ENCODE peak calls at places on chromosomes 16 and 17, in six cellular contexts. Y, D, U, H, K and C are unnamed samples.

GRCh38 chr16:62665269-62665668 is 629.0 kb upstream of the CDH8 start:
- DNase-seq in Y (no peak), D (no peak), U (no peak), H (no peak), K (no peak), C (no peak)

GRCh38 chr17:82329683-82330321 is 3.8 kb downstream of the SECTM1 start:
- DNase-seq in Y (no peak), D (no peak), U (no peak), H (no peak), K (no peak), C (no peak)

GRCh38 chr17:32783602-32784001 is 93.3 kb downstream of the MYO1D start:
- DNase-seq in Y (no peak), D (peak), U (peak), H (peak), K (peak), C (peak)

GRCh38 chr17:62963296-62963695 is 2.7 kb upstream of the TANC2 start:
- DNase-seq in Y (no peak), D (no peak), U (peak), H (peak), K (peak), C (peak)

GRCh38 chr16:11361043-11361442 is 15.8 kb downstream of the RMI2 start:
- DNase-seq in Y (no peak), D (no peak), U (no peak), H (no peak), K (no peak), C (no peak)

GRCh38 chr17:57588086-57588485 is 157.0 kb downstream of the CCDC182 start:
- DNase-seq in Y (no peak), D (no peak), U (no peak), H (no peak), K (no peak), C (no peak)

GRCh38 chr16:49504626-49505025 is 131.0 kb downstream of the C16orf78 start:
- DNase-seq in Y (no peak), D (no peak), U (no peak), H (no peak), K (no peak), C (no peak)

GRCh38 chr16:30009990-30010816 is 624 bp downstream of the DOC2A start:
- DNase-seq in Y (no peak), D (no peak), U (no peak), H (no peak), K (no peak), C (no peak)

GRCh38 chr17:70597774-70598173 is 428.4 kb downstream of the KCNJ2 start:
- DNase-seq in Y (no peak), D (no peak), U (no peak), H (peak), K (no peak), C (no peak)

GRCh38 chr16:69496376-69496775 is 69.4 kb upstream of the NFAT5 start:
- DNase-seq in Y (no peak), D (no peak), U (no peak), H (no peak), K (no peak), C (no peak)

GRCh38 chr17:66717680-66718079 is 117.2 kb upstream of the CACNG5 start:
- DNase-seq in Y (no peak), D (peak), U (no peak), H (peak), K (peak), C (no peak)

GRCh38 chr16:24610421-24610765 is 71.0 kb downstream of the RBBP6 start:
- DNase-seq in Y (no peak), D (peak), U (peak), H (no peak), K (peak), C (peak)

GRCh38 chr16:50151744-50152143 is 1.4 kb upstream of the TENT4B start:
- DNase-seq in Y (no peak), D (no peak), U (no peak), H (no peak), K (no peak), C (no peak)

GRCh38 chr16:74035816-74036215 is 260.8 kb upstream of the PSMD7 start:
- DNase-seq in Y (no peak), D (peak), U (no peak), H (peak), K (peak), C (peak)

GRCh38 chr17:42340691-42341127 is 47.5 kb downstream of the STAT3 start:
- DNase-seq in Y (no peak), D (no peak), U (no peak), H (no peak), K (no peak), C (no peak)

GRCh38 chr16:14585287-14585686 is 44.8 kb downstream of the PARN start:
- DNase-seq in Y (no peak), D (no peak), U (no peak), H (no peak), K (no peak), C (no peak)

GRCh38 chr17:73349138-73349537 is 37.3 kb upstream of the CDC42EP4 start:
- DNase-seq in Y (no peak), D (peak), U (no peak), H (no peak), K (no peak), C (peak)

GRCh38 chr16:72858611-72859493 is 189.1 kb downstream of the ZFHX3 start:
- DNase-seq in Y (no peak), D (no peak), U (peak), H (no peak), K (no peak), C (peak)

GRCh38 chr17:81383504-81384421 is 11.5 kb upstream of the BAHCC1 start:
- DNase-seq in Y (no peak), D (no peak), U (no peak), H (no peak), K (no peak), C (no peak)

GRCh38 chr16:77332792-77333191 is 102.0 kb downstream of the ADAMTS18 start:
- DNase-seq in Y (no peak), D (no peak), U (no peak), H (no peak), K (no peak), C (peak)

GRCh38 chr16:703406-703805 is 2.2 kb downstream of the FBXL16 start:
- DNase-seq in Y (no peak), D (no peak), U (no peak), H (no peak), K (no peak), C (no peak)

GRCh38 chr17:54982399-54982798 is 13.8 kb downstream of the STXBP4 start:
- DNase-seq in Y (no peak), D (no peak), U (peak), H (no peak), K (no peak), C (peak)

GRCh38 chr17:61240851-61241468 is 158.7 kb upstream of the TBX2 start:
- DNase-seq in Y (no peak), D (no peak), U (no peak), H (no peak), K (no peak), C (no peak)

GRCh38 chr17:65850486-65850885 is 289.0 kb upstream of the AXIN2 start:
- DNase-seq in Y (no peak), D (no peak), U (peak), H (no peak), K (peak), C (peak)

GRCh38 chr17:2347805-2348685 is 10.7 kb downstream of the SGSM2 start:
- DNase-seq in Y (no peak), D (peak), U (peak), H (peak), K (peak), C (peak)

GRCh38 chr17:82019905-82020873 is 2.5 kb downstream of the CENPX start:
- DNase-seq in Y (peak), D (peak), U (no peak), H (no peak), K (peak), C (peak)

GRCh38 chr17:63446981-63447687 is 1.0 kb upstream of the CYB561 start:
- DNase-seq in Y (peak), D (no peak), U (no peak), H (no peak), K (peak), C (peak)

DNA sequence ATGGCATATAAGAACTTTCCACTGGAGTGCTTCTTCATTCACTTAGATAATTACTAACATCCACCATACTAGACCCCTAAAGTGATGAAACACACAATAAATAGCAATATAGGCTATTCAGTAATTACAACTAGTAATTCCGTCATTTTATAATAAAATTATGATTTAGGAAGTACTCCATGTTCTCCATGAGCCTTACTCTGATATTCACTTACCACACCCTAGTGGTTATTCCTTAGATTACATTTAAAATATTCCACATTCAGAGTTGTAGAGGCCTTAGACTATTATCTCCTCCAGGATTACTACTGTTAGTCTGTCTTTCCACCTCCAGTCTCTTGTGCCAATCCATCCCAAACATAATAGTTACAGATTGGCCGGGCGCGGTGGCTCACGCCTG is 62.4 kb downstream of the STH start:
- DNase-seq in Y (no peak), D (no peak), U (peak), H (no peak), K (peak), C (peak)
- TF ChIP-seq CTCF in Y (peak), D (peak), U (peak), H (peak), K (peak), C (peak)

DNA sequence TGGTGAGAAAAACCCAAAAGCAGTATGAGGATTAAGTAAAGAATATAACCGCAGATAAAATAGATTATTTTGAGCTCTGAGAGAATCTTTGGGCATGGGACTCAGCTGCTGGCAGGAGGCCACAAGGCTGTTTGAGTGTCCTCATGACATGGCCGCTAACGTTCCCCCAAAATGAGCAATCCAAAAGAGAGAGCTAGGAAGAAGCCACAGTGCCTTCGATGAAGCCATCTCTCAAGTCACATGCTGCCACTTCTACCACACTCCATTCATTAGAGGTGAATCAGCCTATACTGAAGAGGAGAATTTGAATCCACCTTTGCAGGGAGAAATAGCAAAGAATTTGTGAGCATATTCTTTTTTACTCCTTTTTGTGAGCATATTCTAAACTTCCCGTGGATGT is 34.2 kb downstream of the ANKFY1 start:
- DNase-seq in Y (no peak), D (peak), U (peak), H (no peak), K (no peak), C (peak)
- TF ChIP-seq CTCF in Y (no peak), D (no peak), U (no peak), H (no peak), K (no peak), C (no peak)

DNA sequence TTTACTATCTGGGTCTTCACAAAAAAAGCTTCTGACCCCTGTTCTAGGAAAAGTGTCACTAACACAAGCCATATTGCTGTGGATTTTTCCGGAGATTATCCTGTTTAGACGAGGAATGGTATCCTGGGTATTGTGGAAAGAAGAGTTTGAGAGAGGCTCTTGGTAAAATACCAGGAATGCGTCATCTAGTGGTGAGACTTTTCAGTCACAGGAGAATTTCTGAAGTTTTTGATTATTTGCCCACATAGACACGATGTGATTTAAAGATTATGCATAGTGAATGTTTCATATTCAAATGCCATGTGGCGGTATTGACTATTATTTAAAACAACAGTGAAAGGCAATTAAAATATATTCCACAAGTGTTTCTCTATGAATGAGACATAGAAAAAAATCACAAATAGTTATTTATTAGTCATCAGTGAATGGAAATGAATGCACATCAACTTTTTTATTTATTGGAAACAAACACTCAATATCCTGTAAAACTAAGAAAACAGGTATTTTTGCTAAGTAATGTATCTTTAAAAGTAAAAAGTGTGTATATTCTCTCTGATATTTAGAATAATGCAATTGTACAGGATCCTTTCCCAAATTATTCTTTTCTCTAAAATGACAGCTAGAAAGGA is 7.8 kb downstream of the KRT28 start:
- DNase-seq in Y (no peak), D (peak), U (peak), H (peak), K (peak), C (peak)
- TF ChIP-seq CTCF in Y (peak), D (peak), U (peak), H (peak), K (peak), C (peak)

DNA sequence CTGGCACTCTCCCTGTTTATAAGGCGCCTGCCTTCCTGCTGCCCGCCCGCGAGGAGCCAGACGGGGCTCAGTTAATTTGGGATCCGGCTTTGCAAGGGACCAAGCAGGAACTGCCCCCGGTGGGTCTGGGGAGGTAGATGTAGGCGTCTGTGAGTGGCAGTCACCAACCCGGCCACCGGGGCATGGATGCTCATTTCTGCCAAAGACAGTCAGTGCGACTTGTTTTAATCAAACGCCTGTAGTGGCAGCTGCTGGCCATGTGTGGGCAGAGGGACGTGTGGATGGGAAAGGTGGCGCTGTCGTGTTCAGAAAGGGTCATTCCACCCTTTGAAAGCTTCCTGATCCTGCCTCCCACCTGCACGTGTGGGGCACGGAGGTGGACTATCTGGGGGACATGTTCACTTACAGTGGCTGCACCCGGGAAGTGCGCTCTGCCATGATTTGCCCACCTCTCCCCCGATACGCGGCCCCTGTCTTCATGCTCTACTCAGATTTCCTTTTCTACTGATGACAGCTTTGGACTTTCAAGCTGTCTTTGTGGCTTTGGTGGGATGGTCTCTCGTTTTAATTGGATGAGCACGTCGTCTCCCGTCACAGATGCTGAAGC is 60.3 kb upstream of the CIBAR2 start:
- DNase-seq in Y (no peak), D (no peak), U (no peak), H (no peak), K (peak), C (peak)
- TF ChIP-seq CTCF in Y (no peak), D (peak), U (peak), H (no peak), K (peak), C (peak)

GRCh38 chr16:85227924-85228462 is 115.7 kb upstream of the CIBAR2 start:
- DNase-seq in Y (no peak), D (peak), U (peak), H (no peak), K (no peak), C (peak)
- TF ChIP-seq CTCF in Y (no peak), D (no peak), U (peak), H (no peak), K (no peak), C (peak)

DNA sequence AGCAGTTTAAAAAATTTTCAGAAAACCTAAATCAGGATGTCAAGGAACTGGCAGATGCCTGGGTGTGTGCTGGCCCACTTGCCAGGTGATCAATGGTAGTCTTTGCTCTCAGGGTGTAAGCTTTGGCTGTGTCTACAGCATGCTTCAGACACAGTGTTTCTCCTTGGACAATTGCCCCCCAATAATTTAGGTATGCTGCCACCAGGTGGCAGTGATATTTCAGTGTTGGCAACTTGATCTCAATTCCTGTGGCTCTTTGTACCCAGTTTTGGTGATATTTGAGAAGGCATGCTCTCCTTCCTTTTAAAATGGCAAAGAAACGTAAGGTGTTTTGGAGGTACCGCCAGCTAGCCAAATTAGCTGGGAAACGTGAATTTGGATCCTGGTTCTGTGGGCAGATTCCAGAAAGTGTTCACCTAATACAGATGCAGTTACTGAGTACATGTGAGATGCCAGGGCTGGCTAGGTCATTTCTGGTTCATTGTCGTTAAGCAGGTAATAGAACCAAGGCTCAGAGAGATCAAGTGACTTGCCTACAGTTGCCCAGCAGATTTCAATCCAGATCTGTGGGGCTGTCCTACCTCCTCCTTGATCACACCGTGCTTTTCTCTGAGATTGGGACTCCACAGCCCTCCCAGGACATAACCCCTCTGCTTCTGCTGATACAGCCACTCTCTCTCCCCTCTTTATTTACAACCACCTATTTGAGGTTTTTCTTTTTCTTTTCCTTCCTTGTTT is 155.6 kb upstream of the PLCG2 start:
- DNase-seq in Y (peak), D (peak), U (peak), H (no peak), K (peak), C (peak)
- TF ChIP-seq CTCF in Y (peak), D (peak), U (peak), H (no peak), K (peak), C (peak)

GRCh38 chr16:2585651-2586081 is 47.8 kb downstream of the PDPK1 start:
- DNase-seq in Y (no peak), D (no peak), U (no peak), H (no peak), K (no peak), C (no peak)

GRCh38 chr16:2587891-2588565 is 50.2 kb downstream of the PDPK1 start:
- DNase-seq in Y (no peak), D (no peak), U (no peak), H (no peak), K (no peak), C (no peak)

GRCh38 chr16:2584742-2585650 is 47.2 kb downstream of the PDPK1 start:
- DNase-seq in Y (no peak), D (no peak), U (peak), H (no peak), K (no peak), C (no peak)

GRCh38 chr16:2586901-2587480 is 49.2 kb downstream of the PDPK1 start:
- DNase-seq in Y (no peak), D (no peak), U (no peak), H (no peak), K (no peak), C (no peak)

DNA sequence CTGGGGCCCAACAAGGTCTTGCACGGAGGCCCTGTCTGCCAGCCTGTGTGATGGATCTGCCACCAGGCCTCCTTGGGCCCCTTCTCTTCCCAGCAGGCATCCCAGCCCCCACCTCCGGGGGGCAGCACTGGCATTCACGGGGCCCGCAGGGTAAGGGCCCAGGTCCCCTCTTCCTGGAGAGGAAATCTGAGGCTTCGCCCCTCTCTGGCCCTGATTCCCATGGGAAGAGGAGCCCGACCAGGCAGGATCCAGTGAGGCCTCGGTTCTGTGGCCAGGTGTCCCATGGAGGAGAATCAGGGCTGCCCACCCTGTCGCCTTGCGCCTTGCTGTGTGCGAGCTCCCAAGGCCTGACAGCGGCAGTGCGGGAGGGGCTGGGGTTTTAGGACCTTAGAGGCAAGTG is 48.4 kb downstream of the PDPK1 start:
- DNase-seq in Y (no peak), D (no peak), U (no peak), H (no peak), K (no peak), C (no peak)
- TF ChIP-seq CTCF in Y (no peak), D (no peak), U (peak), H (no peak), K (no peak), C (no peak)

DNA sequence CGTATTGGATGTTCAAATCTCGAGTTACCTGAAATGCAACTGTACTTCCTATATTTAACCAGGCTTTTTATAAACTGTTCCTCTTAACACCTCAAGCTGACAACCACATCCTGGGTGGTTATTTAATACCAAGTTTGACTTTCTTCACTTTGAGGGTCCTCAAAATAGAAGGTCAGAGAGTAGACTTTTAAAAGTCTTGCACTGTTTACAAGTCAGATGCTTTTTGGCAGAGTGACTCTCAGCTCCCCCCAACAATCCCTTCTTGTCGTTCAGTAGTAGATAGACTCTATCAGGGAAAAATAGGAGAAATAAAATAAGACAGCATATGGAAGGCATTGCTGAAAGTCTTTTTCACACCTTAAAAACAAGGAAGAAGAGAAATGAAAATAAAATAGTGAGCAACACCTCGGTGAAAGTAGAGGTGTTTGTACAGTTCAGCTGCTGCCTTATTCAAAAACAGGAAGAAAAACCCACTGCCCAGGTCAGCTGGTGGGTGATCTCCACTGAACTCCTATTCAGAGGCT is 650.4 kb downstream of the WWOX start:
- DNase-seq in Y (no peak), D (no peak), U (no peak), H (no peak), K (no peak), C (no peak)
- TF ChIP-seq CTCF in Y (no peak), D (no peak), U (no peak), H (no peak), K (no peak), C (no peak)

GRCh38 chr16:3295783-3296182 is 9.4 kb downstream of the TIGD7 start:
- DNase-seq in Y (no peak), D (no peak), U (no peak), H (no peak), K (no peak), C (no peak)
- TF ChIP-seq CTCF in Y (no peak), D (no peak), U (no peak), H (no peak), K (no peak), C (no peak)

GRCh38 chr17:39270923-39271322 is 45.2 kb upstream of the STAC2 start:
- DNase-seq in Y (no peak), D (peak), U (peak), H (peak), K (peak), C (peak)
- TF ChIP-seq CTCF in Y (no peak), D (peak), U (peak), H (peak), K (peak), C (peak)